ENCODE peak calls at places on chromosomes 4 and X, in five cellular contexts. F is esophagus squamous epithelium, J is AG10803, Q is heart right ventricle, U is left lung. E is an unnamed sample.

GRCh38 chr4:107408968-107409367 is 311.1 kb downstream of the PAPSS1 start:
- DNase-seq in F (no peak), J (no peak), Q (no peak), U (no peak), E (no peak)

GRCh38 chr4:25704516-25704915 is 48.9 kb downstream of the SLC34A2 start:
- DNase-seq in F (no peak), J (no peak), Q (no peak), U (no peak), E (no peak)

GRCh38 chr4:82891728-82892466 is 944 bp upstream of the SEC31A start:
- DNase-seq in F (no peak), J (peak; percentile 56), Q (no peak), U (no peak), E (peak; percentile 45)

GRCh38 chrX:38468758-38469157 is 92.6 kb upstream of the TSPAN7 start:
- DNase-seq in F (no peak), J (no peak), Q (no peak), U (no peak), E (no peak)

GRCh38 chrX:16993791-16994318 is 47.4 kb downstream of the REPS2 start:
- DNase-seq in F (no peak), J (no peak), Q (no peak), U (no peak), E (no peak)

GRCh38 chr4:168631241-168632151 is 134.6 kb downstream of the PALLD start:
- DNase-seq in F (no peak), J (peak; percentile 49), Q (peak; percentile 75), U (peak; percentile 59), E (peak; percentile 56)

GRCh38 chr4:100414016-100414790 is 103.6 kb downstream of the EMCN start:
- DNase-seq in F (no peak), J (peak; percentile 17), Q (no peak), U (no peak), E (peak; percentile 65)

GRCh38 chr4:167218022-167218608 is 16.2 kb downstream of the SPOCK3 start:
- DNase-seq in F (no peak), J (no peak), Q (no peak), U (no peak), E (no peak)

GRCh38 chrX:49237060-49237459 is 1.8 kb downstream of the CCDC22 start:
- DNase-seq in F (no peak), J (no peak), Q (no peak), U (peak; percentile 37), E (no peak)

GRCh38 chr4:26083987-26084386 is 170.0 kb downstream of the SMIM20 start:
- DNase-seq in F (no peak), J (peak; percentile 86), Q (no peak), U (no peak), E (peak; percentile 87)

GRCh38 chr4:168711197-168712120 is 214.6 kb downstream of the PALLD start:
- DNase-seq in F (no peak), J (peak; percentile 96), Q (no peak), U (no peak), E (peak; percentile 88)

GRCh38 chr4:80434238-80434637 is 98.7 kb downstream of the CFAP299 start:
- DNase-seq in F (no peak), J (peak; percentile 7), Q (no peak), U (no peak), E (peak; percentile 84)

GRCh38 chr4:87975466-87975865 is at the start of gene SPP1:
- DNase-seq in F (no peak), J (no peak), Q (no peak), U (no peak), E (peak; percentile 19)
- H3K4me3 ChIP-seq in F (no peak within 1 kb of the TSS), J (no peak within 1 kb of the TSS), Q (no peak within 1 kb of the TSS), U (no peak within 1 kb of the TSS), E (no peak within 1 kb of the TSS)

GRCh38 chr4:46999584-46999983 is 6.2 kb upstream of the GABRA4 start:
- DNase-seq in F (no peak), J (no peak), Q (no peak), U (no peak), E (peak; percentile 29)

GRCh38 chr4:47000406-47000805 is 7.0 kb upstream of the GABRA4 start:
- DNase-seq in F (no peak), J (no peak), Q (no peak), U (no peak), E (no peak)

GRCh38 chr4:47002593-47002992 is 9.2 kb upstream of the GABRA4 start:
- DNase-seq in F (no peak), J (no peak), Q (no peak), U (no peak), E (peak; percentile 30)
- TF ChIP-seq CTCF in F (no peak), J (no peak), Q (peak; percentile 41), U (no peak), E (peak; percentile 55)

GRCh38 chr4:1058997-1059665 is 47.7 kb downstream of the FGFRL1 start:
- DNase-seq in F (no peak), J (no peak), Q (no peak), U (no peak), E (no peak)

GRCh38 chr4:1058198-1058996 is 47.0 kb downstream of the FGFRL1 start:
- DNase-seq in F (no peak), J (no peak), Q (no peak), U (no peak), E (no peak)

GRCh38 chr4:1057403-1057745 is 45.9 kb downstream of the FGFRL1 start:
- DNase-seq in F (no peak), J (no peak), Q (no peak), U (no peak), E (no peak)

GRCh38 chr4:1055721-1056590 is 44.5 kb downstream of the FGFRL1 start:
- DNase-seq in F (no peak), J (peak; percentile 31), Q (no peak), U (no peak), E (peak; percentile 12)

GRCh38 chr4:1056671-1057402 is 45.4 kb downstream of the FGFRL1 start:
- DNase-seq in F (no peak), J (no peak), Q (no peak), U (no peak), E (no peak)
- H3K4me3 ChIP-seq in F (no peak overlapping the region), J (no peak overlapping the region), Q (no peak overlapping the region), U (no peak overlapping the region), E (no peak overlapping the region)

DNA sequence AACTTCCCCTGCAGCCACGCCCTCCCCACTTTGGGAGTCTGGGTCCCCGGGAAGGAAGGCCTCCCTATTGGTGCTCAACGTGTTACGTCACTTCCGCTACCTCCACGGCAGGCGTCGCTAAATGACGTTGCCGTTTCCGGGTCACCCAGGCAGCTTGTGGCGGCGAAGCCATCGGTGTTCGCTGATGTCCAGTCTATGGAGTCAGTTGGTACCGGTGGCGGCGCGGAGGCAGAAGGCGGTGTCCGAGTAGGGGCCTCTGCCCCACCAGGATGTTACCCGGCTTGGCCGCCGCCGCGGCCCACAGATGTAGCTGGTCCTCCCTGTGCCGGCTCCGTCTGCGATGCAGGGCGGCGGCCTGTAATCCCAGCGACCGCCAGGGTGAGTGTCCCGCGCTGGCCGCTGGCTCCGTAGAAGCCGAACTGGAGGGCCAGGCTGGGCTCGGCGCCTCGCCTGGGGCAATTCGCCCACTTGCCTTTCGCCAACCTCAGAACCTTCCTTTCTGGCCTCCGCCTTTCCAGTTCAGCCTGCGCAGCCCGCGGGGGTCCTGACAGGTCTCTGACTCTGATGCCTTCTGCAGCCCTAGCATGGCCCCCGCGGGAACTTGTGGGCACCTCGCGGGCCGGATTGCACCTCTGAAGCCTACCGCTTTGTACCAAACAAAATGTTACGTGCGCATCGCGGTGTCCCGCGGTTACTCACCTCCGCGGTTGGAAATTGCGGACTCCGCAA is at the start of gene SLC30A9:
- DNase-seq in F (peak; percentile 68), J (peak; percentile 92), Q (peak; percentile 91), U (peak; percentile 97), E (peak; percentile 93)
- TF ChIP-seq CTCF in F (no peak), J (peak; percentile 35), Q (peak; percentile 46), U (peak; percentile 60), E (peak; percentile 50)

DNA sequence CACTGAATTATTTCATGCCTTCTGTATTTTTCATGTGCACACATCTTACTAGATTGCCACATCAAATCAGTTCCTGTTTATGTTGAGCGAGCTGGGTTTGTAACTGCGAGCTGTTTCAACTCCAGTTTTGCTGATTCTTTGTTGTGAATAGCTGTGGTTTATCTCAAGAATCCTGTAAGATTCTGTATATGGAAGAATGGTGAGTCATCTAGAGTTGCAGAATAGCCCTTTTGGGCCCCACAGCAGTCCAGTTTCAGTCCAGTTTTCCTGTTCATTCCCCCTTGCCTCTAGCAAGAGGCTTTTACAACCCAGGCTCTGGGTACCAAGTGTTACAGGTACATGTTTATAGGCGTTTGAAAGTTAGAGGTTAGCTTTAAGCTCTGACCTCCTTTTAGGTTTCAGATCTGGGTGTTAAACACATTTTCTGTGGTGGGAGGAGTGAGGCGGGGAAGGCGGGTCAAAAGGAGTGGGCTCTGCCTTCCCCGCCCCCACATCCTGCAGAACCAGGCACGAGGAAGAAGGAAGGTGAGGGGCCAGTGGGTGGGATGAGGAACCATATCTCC is 32.7 kb downstream of the TBC1D14 start:
- DNase-seq in F (no peak), J (peak; percentile 97), Q (no peak), U (no peak), E (peak; percentile 96)
- H3K4me3 ChIP-seq in F (no peak overlapping the region), J (peak overlapping the region; percentile 12), Q (no peak overlapping the region), U (no peak overlapping the region), E (peak overlapping the region; percentile 13)

GRCh38 chr4:180913750-180914149 is 1329.5 kb upstream of the TENM3 start:
- DNase-seq in F (no peak), J (peak; percentile 61), Q (no peak), U (no peak), E (peak; percentile 80)

DNA sequence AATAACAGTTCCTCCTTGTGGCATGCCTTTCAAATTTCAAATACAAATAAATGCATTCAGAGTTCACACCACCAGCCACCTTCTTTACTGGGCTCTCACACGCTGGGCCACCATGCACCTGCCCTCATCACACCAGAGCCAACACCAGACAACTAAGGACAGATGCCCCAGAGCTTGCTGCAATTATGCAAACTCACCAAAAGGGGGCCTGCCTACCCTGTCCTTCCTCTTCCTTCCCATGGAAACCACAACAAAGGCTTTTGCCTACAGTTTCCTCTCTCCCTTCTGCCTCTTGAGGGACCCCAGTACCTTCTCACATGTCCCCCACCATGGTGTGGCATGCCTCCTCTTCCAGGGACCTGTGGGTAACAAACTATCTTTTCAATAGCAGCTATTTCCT is 1333.9 kb upstream of the TENM3 start:
- DNase-seq in F (no peak), J (peak; percentile 23), Q (no peak), U (no peak), E (peak; percentile 32)
- TF ChIP-seq CTCF in F (no peak), J (peak; percentile 64), Q (no peak), U (no peak), E (peak; percentile 50)

E was measured in fibroblast of the aortic adventitia.